ENCODE peak calls at places on chromosomes 11 and 22, in five cellular contexts. O is left ventricle myocardium inferior, W is fibroblast of lung, Q is pancreas, Y is cardiac muscle cell. C is an unnamed sample.
A peak's percentile ranks its signal among the peaks of the same experiment; 100 is the strongest.

GRCh38 chr22:43066134-43066533 is 23.1 kb downstream of the TTLL1 start:
- DNase-seq in W (no peak), Q (no peak), O (peak; percentile 26), Y (no peak), C (no peak)

GRCh38 chr11:129643031-129643721 is 172.5 kb upstream of the TMEM45B start:
- DNase-seq in W (peak; percentile 68), Y (no peak), O (no peak), Q (no peak), C (no peak)

GRCh38 chr11:35781342-35782171 is 119.0 kb downstream of the TRIM44 start:
- DNase-seq in Y (peak; percentile 52), W (peak; percentile 64), Q (no peak), O (no peak), C (no peak)

GRCh38 chr11:99020324-99021225 is at the start of gene CNTN5:
- DNase-seq in W (peak; percentile 20), Y (peak; percentile 54), O (peak; percentile 20), Q (peak; percentile 15), C (no peak)

GRCh38 chr11:44207292-44207691 is 102.6 kb downstream of the ALX4 start:
- DNase-seq in O (no peak), Q (no peak), Y (no peak), W (no peak), C (no peak)

GRCh38 chr11:122097419-122098001 is 18.5 kb downstream of the BLID start:
- DNase-seq in W (peak; percentile 76), Y (peak; percentile 71), O (no peak), Q (no peak), C (no peak)

GRCh38 chr22:28628766-28629165 is 50.9 kb downstream of the TTC28 start:
- DNase-seq in Y (no peak), O (no peak), Q (no peak), W (no peak), C (no peak)

GRCh38 chr22:39266398-39267030 is 21.7 kb upstream of the PDGFB start:
- DNase-seq in Q (no peak), W (peak; percentile 33), Y (peak; percentile 70), O (no peak), C (no peak)

GRCh38 chr22:24305260-24305692 is 34.6 kb downstream of the SPECC1L start:
- DNase-seq in Y (peak; percentile 57), O (no peak), W (peak; percentile 76), Q (no peak), C (no peak)

GRCh38 chr22:20440637-20441591 is 3.3 kb upstream of the SCARF2 start:
- DNase-seq in W (no peak), O (no peak), Q (no peak), Y (no peak), C (no peak)

GRCh38 chr11:134039726-134040385 is 29.0 kb upstream of the JAM3 start:
- DNase-seq in Q (no peak), W (no peak), O (no peak), Y (no peak), C (no peak)

GRCh38 chr11:111765984-111766833 is at the start of gene PPP2R1B:
- DNase-seq in W (peak; percentile 62), Q (peak; percentile 81), Y (peak; percentile 77), O (peak; percentile 76), C (peak; percentile 84)

GRCh38 chr11:63939351-63939920 is 634 bp downstream of the NAA40 start:
- DNase-seq in W (no peak), O (no peak), Q (peak; percentile 34), Y (peak; percentile 51), C (no peak)

GRCh38 chr11:67095214-67095507 is 23.9 kb upstream of the KDM2A start:
- DNase-seq in Y (no peak), O (no peak), Q (no peak), W (no peak), C (no peak)

GRCh38 chr11:62444271-62444833 is 25.5 kb downstream of the SCGB1A1 start:
- DNase-seq in W (peak; percentile 69), O (peak; percentile 62), Q (peak; percentile 41), Y (peak; percentile 78), C (peak; percentile 80)

DNA sequence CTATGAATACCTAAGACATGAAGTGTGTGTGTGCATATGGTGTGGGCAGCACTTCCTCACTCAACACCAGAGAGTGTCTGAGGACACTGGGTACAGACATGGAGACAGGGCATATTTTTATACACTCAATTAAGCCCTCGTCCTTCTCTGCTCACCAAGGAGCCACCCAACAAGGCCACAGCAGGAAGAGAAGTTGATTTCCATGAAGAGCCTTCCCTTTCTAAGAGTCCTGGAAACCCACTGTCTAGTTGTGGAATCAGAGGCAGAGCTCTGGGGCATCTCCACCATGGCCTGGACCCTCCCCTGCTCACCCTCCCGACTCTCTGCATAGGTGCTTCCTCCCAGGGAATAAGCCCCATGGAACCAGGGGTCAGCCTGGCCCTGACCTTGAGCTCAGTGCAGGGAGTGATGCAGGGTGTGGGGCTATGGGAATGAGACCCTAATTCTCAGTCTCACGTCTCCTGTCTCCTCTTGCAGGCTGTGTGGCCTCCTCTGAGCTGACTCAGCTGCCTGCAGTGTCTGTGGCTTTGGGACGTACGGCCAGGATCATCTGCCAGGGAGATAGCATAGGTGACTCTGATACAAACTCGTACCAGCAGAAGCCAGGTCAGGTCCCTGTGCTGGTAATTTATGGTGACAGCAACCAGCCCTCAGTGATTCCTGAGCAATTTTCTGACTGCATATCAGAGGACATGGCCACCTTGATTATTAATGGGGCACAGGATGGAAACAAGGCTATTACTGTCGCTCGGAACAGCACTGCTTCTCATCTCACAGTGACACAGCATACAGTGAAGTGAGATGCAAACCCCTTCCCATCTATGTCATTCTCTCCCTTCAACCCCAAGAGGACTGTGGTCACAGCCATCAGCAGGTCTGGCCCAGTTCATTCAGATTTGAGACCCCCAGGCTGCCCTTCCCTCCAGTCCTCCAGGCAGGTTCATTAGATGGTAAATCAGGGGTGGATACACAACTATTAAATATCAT is 14.6 kb upstream of the IGLL5 start:
- DNase-seq in W (no peak), O (no peak), Y (no peak), Q (no peak), C (no peak)
- H3K4me1 ChIP-seq in W (no peaks in the 10 kb centered on the region), O (no peaks in the 10 kb centered on the region), Y (no peaks in the 10 kb centered on the region), Q (no peaks in the 10 kb centered on the region), C (no peaks in the 10 kb centered on the region)

GRCh38 chr11:12241401-12241800 is 131.0 kb downstream of the MICAL2 start:
- DNase-seq in O (no peak), Y (no peak), Q (peak; percentile 67), W (no peak), C (no peak)
- H3K4me1 ChIP-seq in O (peaks cover 70% of the 10 kb centered on the region), Y (peaks cover 19% of the 10 kb centered on the region), Q (peaks cover 44% of the 10 kb centered on the region), W (peaks cover 3% of the 10 kb centered on the region), C (no peaks in the 10 kb centered on the region)

GRCh38 chr11:108237058-108237481 is 14.2 kb downstream of the ATM start:
- DNase-seq in Y (peak; percentile 5), W (no peak), O (no peak), Q (no peak), C (no peak)

GRCh38 chr11:108242422-108242821 is 19.6 kb downstream of the ATM start:
- DNase-seq in O (no peak), Q (no peak), Y (no peak), W (no peak), C (no peak)

GRCh38 chr11:108239076-108239475 is 16.2 kb downstream of the ATM start:
- DNase-seq in Y (no peak), O (no peak), Q (no peak), W (no peak), C (no peak)

GRCh38 chr11:108246309-108246708 is 23.4 kb downstream of the ATM start:
- DNase-seq in O (no peak), W (no peak), Q (no peak), Y (no peak), C (no peak)

GRCh38 chr11:108241370-108242037 is 18.6 kb downstream of the ATM start:
- DNase-seq in O (no peak), W (no peak), Q (no peak), Y (no peak), C (no peak)
- H3K4me1 ChIP-seq in O (peaks cover 3% of the 10 kb centered on the region), W (no peaks in the 10 kb centered on the region), Q (no peaks in the 10 kb centered on the region), Y (no peaks in the 10 kb centered on the region), C (no peaks in the 10 kb centered on the region)

DNA sequence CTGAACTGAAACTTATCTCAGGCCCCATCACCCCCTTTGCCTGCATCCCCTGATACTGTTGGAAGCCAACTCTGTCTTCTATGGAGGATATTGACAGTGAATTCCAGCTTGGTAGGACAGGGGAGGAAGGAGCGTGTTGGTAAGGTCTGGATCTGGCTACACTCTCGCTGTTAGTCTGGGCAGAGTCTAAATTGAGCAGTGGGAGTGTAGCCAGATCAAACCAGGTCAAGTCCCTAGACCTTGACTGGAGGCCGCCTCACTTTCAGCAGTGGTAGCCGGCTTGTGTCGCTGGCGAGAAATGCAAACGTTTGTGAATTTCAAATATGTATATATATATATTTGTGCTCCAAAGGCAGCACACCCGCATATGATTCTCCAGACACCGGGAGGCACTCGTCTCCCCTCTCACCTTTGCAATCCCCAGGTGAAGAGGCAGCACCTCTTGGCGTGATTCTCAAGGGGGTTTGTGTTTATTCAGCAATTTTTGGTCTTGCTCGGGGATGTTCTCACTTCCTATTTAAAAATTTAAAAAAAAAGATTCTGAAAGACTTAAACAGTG is 26.7 kb downstream of the DHCR7 start:
- DNase-seq in W (no peak), Y (no peak), Q (no peak), O (no peak), C (no peak)
- H3K4me1 ChIP-seq in W (no peaks in the 10 kb centered on the region), Y (no peaks in the 10 kb centered on the region), Q (no peaks in the 10 kb centered on the region), O (no peaks in the 10 kb centered on the region), C (no peaks in the 10 kb centered on the region)

GRCh38 chr11:8722809-8723208 is 40.2 kb downstream of the RPL27A start:
- DNase-seq in Y (no peak), Q (no peak), W (no peak), O (no peak), C (no peak)

GRCh38 chr11:8720376-8720775 is 37.8 kb downstream of the RPL27A start:
- DNase-seq in Y (no peak), Q (no peak), W (no peak), O (no peak), C (no peak)

GRCh38 chr11:8720868-8721739 is 38.5 kb downstream of the RPL27A start:
- DNase-seq in Q (no peak), Y (no peak), W (no peak), O (no peak), C (no peak)

GRCh38 chr11:8721740-8722139 is 39.1 kb downstream of the RPL27A start:
- DNase-seq in W (peak; percentile 82), Q (no peak), Y (peak; percentile 50), O (no peak), C (no peak)

GRCh38 chr11:8722156-8722555 is 39.6 kb downstream of the RPL27A start:
- DNase-seq in W (peak; percentile 72), Q (no peak), Y (peak; percentile 69), O (no peak), C (no peak)
- H3K4me1 ChIP-seq in W (peaks cover 56% of the 10 kb centered on the region), Q (peaks cover 43% of the 10 kb centered on the region), Y (no peaks in the 10 kb centered on the region), O (peaks cover 84% of the 10 kb centered on the region), C (peaks cover 47% of the 10 kb centered on the region)

GRCh38 chr11:86805873-86806310 is 5.5 kb downstream of the PRSS23 start:
- DNase-seq in Y (no peak), W (no peak), Q (no peak), O (no peak), C (no peak)
- H3K4me1 ChIP-seq in Y (peaks cover 28% of the 10 kb centered on the region), W (peaks cover 10% of the 10 kb centered on the region), Q (peaks cover 8% of the 10 kb centered on the region), O (peaks cover 28% of the 10 kb centered on the region), C (peaks cover 7% of the 10 kb centered on the region)

C was measured in ovary.